ENCODE peak calls at places on chromosomes 3 and 15, in seven cellular contexts. E, O, Y, M, T, N and F are unnamed samples.
A peak's percentile ranks its signal among the peaks of the same experiment; 100 is the strongest.

GRCh38 chr15:62171882-62172281 is 6.8 kb upstream of the C2CD4B start:
- DNase-seq in E (no peak), O (no peak), Y (no peak), M (no peak), T (no peak), N (no peak), F (no peak)

GRCh38 chr3:196969660-196970546 is 1.3 kb upstream of the PIGZ start:
- DNase-seq in E (no peak), O (no peak), Y (peak; percentile 61), M (peak; percentile 35), T (no peak), N (no peak), F (peak; percentile 59)

GRCh38 chr3:148513066-148513671 is 184.5 kb upstream of the AGTR1 start:
- DNase-seq in E (no peak), O (no peak), Y (no peak), M (peak; percentile 50), T (no peak), N (no peak), F (no peak)

GRCh38 chr3:159928692-159929091 is 59.9 kb upstream of the IL12A start:
- DNase-seq in E (no peak), O (no peak), Y (no peak), M (peak; percentile 98), T (peak; percentile 54), N (no peak), F (no peak)

GRCh38 chr3:160049038-160049437 is 60.4 kb downstream of the IL12A start:
- DNase-seq in E (no peak), O (no peak), Y (no peak), M (no peak), T (no peak), N (no peak), F (no peak)

GRCh38 chr15:43777293-43777819 is 590 bp upstream of the ELL3 start:
- DNase-seq in E (peak; percentile 78), O (peak; percentile 76), Y (peak; percentile 86), M (peak; percentile 55), T (peak; percentile 66), N (peak; percentile 69), F (no peak)

GRCh38 chr15:79053894-79054293 is 36.7 kb downstream of the RASGRF1 start:
- DNase-seq in E (no peak), O (no peak), Y (no peak), M (no peak), T (no peak), N (no peak), F (no peak)

GRCh38 chr15:25767356-25768151 is 95.6 kb downstream of the ATP10A start:
- DNase-seq in E (no peak), O (no peak), Y (no peak), M (no peak), T (no peak), N (no peak), F (no peak)

GRCh38 chr3:156675744-156676466 is 1.5 kb downstream of the TIPARP start:
- DNase-seq in E (peak; percentile 80), O (peak; percentile 87), Y (no peak), M (peak; percentile 86), T (peak; percentile 69), N (peak; percentile 38), F (no peak)

GRCh38 chr3:59469948-59470723 is 420.3 kb upstream of the CFAP20DC start:
- DNase-seq in E (no peak), O (no peak), Y (no peak), M (no peak), T (no peak), N (no peak), F (no peak)

GRCh38 chr3:70028311-70028710 is 28.8 kb downstream of the SAMMSON start:
- DNase-seq in E (no peak), O (no peak), Y (no peak), M (no peak), T (no peak), N (no peak), F (no peak)

GRCh38 chr3:101351834-101352233 is 31.5 kb upstream of the IMPG2 start:
- DNase-seq in E (no peak), O (no peak), Y (no peak), M (peak; percentile 6), T (no peak), N (no peak), F (no peak)

GRCh38 chr15:91165850-91166249 is 65.8 kb downstream of the SV2B start:
- DNase-seq in E (no peak), O (no peak), Y (no peak), M (no peak), T (no peak), N (no peak), F (no peak)

GRCh38 chr3:45321607-45322391 is 66.6 kb upstream of the LARS2 start:
- DNase-seq in E (no peak), O (no peak), Y (no peak), M (no peak), T (no peak), N (peak; percentile 22), F (no peak)

GRCh38 chr3:63228677-63229076 is 49.4 kb upstream of the SYNPR start:
- DNase-seq in E (peak; percentile 7), O (no peak), Y (no peak), M (peak; percentile 12), T (peak; percentile 4), N (no peak), F (no peak)

GRCh38 chr3:23992051-23992628 is 47.1 kb downstream of the NR1D2 start:
- DNase-seq in E (no peak), O (no peak), Y (no peak), M (peak; percentile 55), T (no peak), N (no peak), F (no peak)

GRCh38 chr15:78637776-78638435 is 3.1 kb downstream of the CHRNB4 start:
- DNase-seq in E (no peak), O (no peak), Y (peak; percentile 30), M (no peak), T (no peak), N (no peak), F (no peak)

GRCh38 chr3:98702166-98702565 is 61.0 kb upstream of the ST3GAL6 start:
- DNase-seq in E (no peak), O (no peak), Y (no peak), M (peak; percentile 55), T (no peak), N (no peak), F (no peak)

GRCh38 chr15:99014803-99015676 is 7.4 kb upstream of the PGPEP1L start:
- DNase-seq in E (no peak), O (peak; percentile 29), Y (no peak), M (peak; percentile 72), T (no peak), N (peak; percentile 65), F (peak; percentile 69)

GRCh38 chr3:114402852-114403251 is 109.0 kb downstream of the TIGIT start:
- DNase-seq in E (no peak), O (no peak), Y (no peak), M (no peak), T (no peak), N (no peak), F (no peak)

GRCh38 chr3:31102196-31102879 is 207.9 kb upstream of the GADL1 start:
- DNase-seq in E (no peak), O (no peak), Y (no peak), M (no peak), T (no peak), N (no peak), F (no peak)

GRCh38 chr3:105397974-105398373 is 31.3 kb downstream of the ALCAM start:
- DNase-seq in E (no peak), O (no peak), Y (no peak), M (no peak), T (no peak), N (no peak), F (no peak)

GRCh38 chr15:78110096-78110495 is 17.7 kb downstream of the SH2D7 start:
- DNase-seq in E (no peak), O (no peak), Y (no peak), M (no peak), T (no peak), N (no peak), F (no peak)

DNA sequence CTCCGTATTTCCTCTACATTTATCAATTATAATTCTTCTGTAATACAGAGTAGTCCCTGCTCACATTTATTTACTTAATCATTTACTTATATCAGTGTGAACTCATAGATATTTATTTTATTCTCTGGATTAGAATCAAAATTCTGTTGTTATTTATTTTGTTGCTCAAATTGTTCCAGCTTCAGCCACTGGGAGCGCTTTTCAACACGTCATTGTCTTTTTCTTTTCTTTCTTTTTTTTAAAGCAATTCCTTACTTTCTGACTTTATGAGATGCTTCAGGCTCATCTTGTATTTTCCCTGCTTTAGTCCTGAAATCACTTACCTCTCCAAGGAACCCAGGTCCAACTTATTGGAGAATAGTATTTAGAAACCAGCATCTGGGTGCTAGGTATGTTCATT is 53.4 kb downstream of the GLCE start:
- DNase-seq in E (no peak), O (no peak), Y (no peak), M (no peak), T (no peak), N (no peak), F (no peak)
- TF ChIP-seq CTCF in E (no peak), O (no peak), Y (no peak), M (no peak), T (peak; percentile 33), N (no peak), F (no peak)

DNA sequence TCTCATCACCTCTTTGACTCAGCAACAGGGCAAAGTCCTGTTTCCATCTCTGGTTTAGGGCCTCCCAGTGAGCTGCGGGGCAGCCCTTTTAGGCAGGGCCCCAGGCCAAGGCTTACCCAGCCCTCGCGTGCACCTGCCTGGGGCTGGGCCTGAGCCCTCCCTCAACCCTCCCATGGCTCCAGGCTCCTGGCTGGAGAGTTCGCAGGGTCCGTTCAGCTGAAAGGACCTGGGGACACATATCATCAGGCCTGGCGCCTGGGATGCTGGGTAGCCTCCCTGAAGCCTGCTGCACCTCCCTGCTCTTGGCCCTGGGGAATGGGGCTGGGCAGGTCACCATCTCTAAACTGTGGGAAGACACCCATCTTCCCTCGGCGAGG is 29.7 kb downstream of the HDAC11 start:
- DNase-seq in E (no peak), O (no peak), Y (no peak), M (no peak), T (no peak), N (no peak), F (no peak)
- TF ChIP-seq CTCF in E (no peak), O (no peak), Y (no peak), M (no peak), T (no peak), N (no peak), F (no peak)

DNA sequence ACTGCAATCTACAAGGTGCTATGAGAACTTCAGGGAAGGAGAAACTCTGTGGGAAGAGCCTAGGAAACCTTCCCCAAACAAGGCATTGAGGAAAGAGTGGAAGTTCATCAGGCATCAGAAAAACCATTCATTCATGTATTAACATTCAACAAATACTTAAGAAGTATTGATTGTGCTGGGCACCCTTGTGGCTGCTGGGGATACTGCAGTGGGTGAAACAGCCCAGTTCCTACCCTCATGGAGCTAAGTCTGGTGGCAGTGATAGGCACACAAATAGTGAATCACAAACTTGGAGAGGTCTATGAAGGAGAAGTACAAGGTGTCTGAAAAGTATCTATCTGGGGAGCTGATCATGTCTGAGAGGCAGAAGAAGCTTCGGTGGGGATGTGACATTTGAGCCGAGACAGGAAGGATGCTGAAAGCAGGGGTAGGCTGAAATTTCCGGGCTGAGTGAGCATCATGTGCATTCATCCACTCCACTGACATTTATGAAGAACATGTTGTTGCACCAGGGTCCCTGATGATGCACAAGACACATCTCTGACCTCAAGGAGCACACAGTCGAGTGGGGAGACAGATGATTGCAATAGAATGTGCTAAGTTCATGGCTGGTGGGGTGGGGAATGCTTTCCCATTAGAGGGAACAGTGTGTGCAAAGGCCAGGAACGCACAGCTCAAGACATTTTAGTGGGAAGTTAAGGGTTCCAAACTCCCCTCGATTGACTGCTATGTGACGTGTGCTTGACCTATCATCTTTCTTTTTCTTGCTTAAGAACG is 309.0 kb upstream of the ICE2 start:
- DNase-seq in E (no peak), O (no peak), Y (no peak), M (no peak), T (no peak), N (no peak), F (no peak)
- TF ChIP-seq CTCF in E (no peak), O (no peak), Y (peak; percentile 37), M (peak; percentile 31), T (peak; percentile 41), N (no peak), F (peak; percentile 34)

GRCh38 chr3:170864525-170865208 is 5.3 kb downstream of the RPL22L1 start:
- DNase-seq in E (no peak), O (no peak), Y (no peak), M (no peak), T (no peak), N (no peak), F (no peak)
- TF ChIP-seq CTCF in E (no peak), O (no peak), Y (no peak), M (no peak), T (peak; percentile 19), N (no peak), F (no peak)